ENCODE peak calls at places on chromosomes 13 and 19, in ten cellular contexts. G, R, X, H, E, I, Z, J, B and N are unnamed samples.

GRCh38 chr19:43599635-43600295 is 3.4 kb downstream of the ZNF576 start:
- DNase-seq in G (no peak), R (no peak), X (no peak), H (no peak), E (no peak), I (no peak), Z (no peak), J (no peak), B (no peak), N (no peak)

GRCh38 chr13:94947965-94948371 is 235.6 kb upstream of the SOX21 start:
- DNase-seq in G (no peak), R (no peak), X (no peak), H (peak; percentile 80), E (no peak), I (peak; percentile 51), Z (no peak), J (no peak), B (no peak), N (no peak)

GRCh38 chr19:55258476-55258827 is 365 bp downstream of the PPP6R1 start:
- DNase-seq in G (no peak), R (no peak), X (peak; percentile 31), H (no peak), E (no peak), I (no peak), Z (peak; percentile 72), J (no peak), B (no peak), N (no peak)

GRCh38 chr19:5774921-5775320 is 9.6 kb downstream of the PRR22 start:
- DNase-seq in G (no peak), R (no peak), X (no peak), H (no peak), E (no peak), I (no peak), Z (no peak), J (no peak), B (no peak), N (no peak)

GRCh38 chr13:49926019-49926418 is 10.1 kb downstream of the SPRYD7 start:
- DNase-seq in G (no peak), R (no peak), X (no peak), H (no peak), E (no peak), I (no peak), Z (no peak), J (no peak), B (no peak), N (no peak)

GRCh38 chr19:2144190-2144589 is 7.2 kb downstream of the AP3D1 start:
- DNase-seq in G (no peak), R (no peak), X (no peak), H (no peak), E (no peak), I (no peak), Z (no peak), J (no peak), B (no peak), N (no peak)

GRCh38 chr13:73913043-73913740 is 221.0 kb downstream of the KLF12 start:
- DNase-seq in G (peak; percentile 68), R (no peak), X (no peak), H (no peak), E (no peak), I (peak; percentile 79), Z (no peak), J (no peak), B (no peak), N (no peak)

GRCh38 chr13:76991432-76991795 is 467 bp upstream of the CLN5 start:
- DNase-seq in G (no peak), R (no peak), X (no peak), H (peak; percentile 4), E (peak; percentile 67), I (peak; percentile 8), Z (peak; percentile 8), J (peak; percentile 77), B (no peak), N (no peak)

GRCh38 chr19:44749318-44749717 is 810 bp downstream of the BCL3 start:
- DNase-seq in G (no peak), R (no peak), X (no peak), H (no peak), E (no peak), I (no peak), Z (no peak), J (no peak), B (no peak), N (no peak)

GRCh38 chr19:3776479-3777040 is 4.5 kb upstream of the RAX2 start:
- DNase-seq in G (no peak), R (no peak), X (no peak), H (no peak), E (no peak), I (no peak), Z (no peak), J (no peak), B (no peak), N (no peak)

GRCh38 chr13:24511019-24511823 is 1.4 kb downstream of the PARP4 start:
- DNase-seq in G (peak; percentile 86), R (peak; percentile 63), X (no peak), H (no peak), E (no peak), I (peak; percentile 97), Z (peak; percentile 30), J (no peak), B (peak; percentile 25), N (peak; percentile 60)

GRCh38 chr13:23947893-23948292 is 50.6 kb upstream of the C1QTNF9B start:
- DNase-seq in G (no peak), R (no peak), X (no peak), H (no peak), E (no peak), I (no peak), Z (no peak), J (no peak), B (no peak), N (no peak)

GRCh38 chr13:33169273-33169980 is 116.1 kb downstream of the STARD13 start:
- DNase-seq in G (peak; percentile 85), R (no peak), X (no peak), H (no peak), E (no peak), I (peak; percentile 96), Z (no peak), J (no peak), B (no peak), N (peak; percentile 50)

DNA sequence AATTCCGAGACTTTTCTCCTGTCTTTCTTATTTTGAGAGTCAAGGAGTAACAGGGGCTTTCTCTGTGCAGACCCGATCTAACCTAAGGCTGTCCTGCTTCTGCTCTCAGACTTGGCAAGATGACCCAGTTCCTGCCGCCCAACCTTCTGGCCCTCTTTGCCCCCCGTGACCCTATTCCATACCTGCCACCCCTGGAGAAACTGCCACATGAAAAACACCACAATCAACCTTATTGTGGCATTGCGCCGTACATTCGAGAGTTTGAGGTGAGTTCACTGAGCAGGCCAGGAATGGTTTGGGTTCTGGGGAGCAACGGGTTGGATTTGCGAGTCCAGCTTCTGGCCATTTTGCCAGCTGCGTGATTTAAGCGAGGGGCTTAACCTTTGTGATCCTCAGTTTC is 1.0 kb downstream of the SNRNP70 start:
- DNase-seq in G (no peak), R (no peak), X (no peak), H (no peak), E (no peak), I (no peak), Z (no peak), J (no peak), B (no peak), N (no peak)
- H3K27ac ChIP-seq in G (no peak overlapping the region), R (no peak overlapping the region), X (peak overlapping the region; percentile 86), H (no peak overlapping the region), E (peak overlapping the region; percentile 90), I (peak overlapping the region; percentile 86), Z (peak overlapping the region; percentile 94), J (no peak overlapping the region), B (peak overlapping the region; percentile 91), N (no peak overlapping the region)

GRCh38 chr19:50557009-50557613 is 11.1 kb downstream of the LRRC4B start:
- DNase-seq in G (no peak), R (no peak), X (no peak), H (no peak), E (no peak), I (no peak), Z (peak; percentile 35), J (peak; percentile 31), B (no peak), N (no peak)
- H3K4me3 ChIP-seq in G (no peak overlapping the region), R (no peak overlapping the region), X (peak overlapping the region; percentile 67), H (no peak overlapping the region), E (no peak overlapping the region), I (no peak overlapping the region), Z (peak overlapping the region; percentile 54), J (peak overlapping the region; percentile 74), B (peak overlapping the region; percentile 64), N (no peak overlapping the region)

DNA sequence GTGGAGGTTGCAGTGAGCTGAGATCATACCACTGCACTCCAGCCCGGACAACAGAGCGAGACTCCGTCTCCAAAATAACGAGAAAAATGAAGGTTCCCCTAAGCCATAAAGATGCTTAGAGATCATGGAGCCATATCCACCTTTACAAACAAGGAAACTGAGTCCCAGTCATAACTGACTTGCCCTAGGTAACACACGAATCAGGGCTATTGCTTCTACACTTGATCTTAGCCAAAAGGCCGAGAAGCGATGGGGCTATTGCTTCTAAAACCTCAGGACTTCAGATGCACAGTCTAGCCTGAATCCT is 3.2 kb downstream of the DBP start:
- DNase-seq in G (no peak), R (no peak), X (no peak), H (no peak), E (no peak), I (no peak), Z (no peak), J (no peak), B (no peak), N (no peak)
- H3K27ac ChIP-seq in G (no peak overlapping the region), R (no peak overlapping the region), X (peak overlapping the region; percentile 98), H (no peak overlapping the region), E (peak overlapping the region; percentile 93), I (peak overlapping the region; percentile 77), Z (peak overlapping the region; percentile 88), J (peak overlapping the region; percentile 95), B (peak overlapping the region; percentile 92), N (peak overlapping the region; percentile 52)

GRCh38 chr13:44662515-44662914 is 86.4 kb upstream of the TSC22D1 start:
- DNase-seq in G (no peak), R (no peak), X (no peak), H (no peak), E (no peak), I (no peak), Z (no peak), J (no peak), B (no peak), N (no peak)

GRCh38 chr13:44669534-44669933 is 93.4 kb upstream of the TSC22D1 start:
- DNase-seq in G (no peak), R (no peak), X (no peak), H (no peak), E (no peak), I (no peak), Z (no peak), J (no peak), B (no peak), N (no peak)

GRCh38 chr13:44664308-44664707 is 88.2 kb upstream of the TSC22D1 start:
- DNase-seq in G (no peak), R (no peak), X (no peak), H (no peak), E (no peak), I (no peak), Z (no peak), J (no peak), B (no peak), N (no peak)

GRCh38 chr13:44668707-44669106 is 92.6 kb upstream of the TSC22D1 start:
- DNase-seq in G (no peak), R (no peak), X (no peak), H (no peak), E (no peak), I (peak; percentile 63), Z (no peak), J (no peak), B (no peak), N (no peak)

DNA sequence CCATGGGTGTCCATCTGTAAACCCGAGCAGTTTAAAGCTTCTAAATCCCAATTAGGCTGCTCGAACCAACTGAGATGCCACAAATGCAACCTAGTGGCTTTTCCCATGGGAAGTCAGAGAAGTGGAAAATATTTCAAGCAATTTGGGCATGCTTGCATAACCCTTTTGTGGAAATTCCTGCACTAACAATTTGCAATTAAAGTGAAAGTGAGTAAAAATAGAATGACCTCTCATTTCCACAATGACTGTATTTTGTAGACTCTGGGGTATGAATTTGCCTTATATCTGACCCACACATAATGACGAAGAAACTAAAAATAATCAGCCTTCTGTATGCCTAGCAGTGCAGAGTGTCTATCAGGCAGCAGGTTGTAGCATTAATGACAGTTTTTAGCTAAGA is 91.8 kb upstream of the TSC22D1 start:
- DNase-seq in G (no peak), R (no peak), X (no peak), H (peak; percentile 61), E (no peak), I (peak; percentile 80), Z (no peak), J (no peak), B (no peak), N (no peak)
- H3K4me3 ChIP-seq in G (no peak overlapping the region), R (no peak overlapping the region), X (no peak overlapping the region), H (no peak overlapping the region), E (no peak overlapping the region), I (no peak overlapping the region), Z (no peak overlapping the region), J (peak overlapping the region; percentile 3), B (no peak overlapping the region), N (no peak overlapping the region)